ENCODE peak calls at places on chromosomes 12 and 14, in six cellular contexts. H is breast epithelium; O is activated CD4-positive, alpha-beta memory T cell treated with anti-CD3 and anti-CD28 coated beads, Interleukin-2, amount 10 ng/mL, durations not matched to agents 7 days and 5 days; N is RPMI7951; X is activated T-cell treated with anti-CD3 and anti-CD28 coated beads for 24 hours; S is stimulated activated CD8-positive, alpha-beta memory T cell treated with anti-CD3 and anti-CD28 coated beads, Interleukin-2, amount 100 ng/mL, for 1 hour. T is an unnamed sample.

GRCh38 chr12:120234643-120235368 is 30.7 kb downstream of the PXN start:
- DNase-seq in H (peak; percentile 88), O (no peak), N (peak; percentile 97), X (no peak), S (no peak), T (peak; percentile 95)

GRCh38 chr14:54435500-54435981 is 5.6 kb downstream of the CNIH1 start:
- DNase-seq in H (no peak), O (no peak), N (peak; percentile 65), X (no peak), S (no peak), T (no peak)

GRCh38 chr14:105865904-105866840 is 339.8 kb downstream of the TMEM121 start:
- DNase-seq in H (no peak), O (peak; percentile 15), N (no peak), X (no peak), S (no peak), T (peak; percentile 57)

GRCh38 chr12:100789146-100789545 is 5.4 kb upstream of the ANO4 start:
- DNase-seq in H (no peak), O (no peak), N (no peak), X (no peak), S (no peak), T (no peak)

GRCh38 chr12:29711381-29711780 is 72.4 kb downstream of the TMTC1 start:
- DNase-seq in H (no peak), O (no peak), N (no peak), X (no peak), S (no peak), T (no peak)

GRCh38 chr12:79360936-79361335 is 329.8 kb downstream of the PAWR start:
- DNase-seq in H (no peak), O (no peak), N (no peak), X (no peak), S (no peak), T (no peak)

GRCh38 chr12:62720661-62721330 is 214.2 kb downstream of the PPM1H start:
- DNase-seq in H (peak; percentile 39), O (no peak), N (peak; percentile 47), X (no peak), S (no peak), T (no peak)

GRCh38 chr12:55720071-55720564 is at the start of gene RDH5:
- DNase-seq in H (peak; percentile 76), O (no peak), N (peak; percentile 77), X (no peak), S (no peak), T (peak; percentile 95)

GRCh38 chr14:104049576-104050240 is 35.8 kb upstream of the ASPG start:
- DNase-seq in H (no peak), O (no peak), N (no peak), X (no peak), S (no peak), T (no peak)

GRCh38 chr12:66323017-66323416 is 20.7 kb downstream of the HELB start:
- DNase-seq in H (no peak), O (no peak), N (no peak), X (no peak), S (no peak), T (no peak)

GRCh38 chr14:29282169-29282568 is 515.6 kb downstream of the FOXG1 start:
- DNase-seq in H (no peak), O (no peak), N (no peak), X (no peak), S (no peak), T (no peak)

GRCh38 chr14:102870994-102871831 is 51.2 kb upstream of the AMN start:
- DNase-seq in H (no peak), O (no peak), N (no peak), X (no peak), S (no peak), T (peak; percentile 0)

GRCh38 chr12:111455448-111456320 is 50.0 kb downstream of the SH2B3 start:
- DNase-seq in H (peak; percentile 5), O (no peak), N (peak; percentile 73), X (no peak), S (no peak), T (no peak)

GRCh38 chr12:4421590-4422031 is 24.0 kb downstream of the FGF6 start:
- DNase-seq in H (no peak), O (no peak), N (peak; percentile 16), X (no peak), S (no peak), T (no peak)

GRCh38 chr12:123478762-123479161 is 20.8 kb downstream of the SNRNP35 start:
- DNase-seq in H (no peak), O (no peak), N (peak; percentile 80), X (no peak), S (no peak), T (peak; percentile 92)

GRCh38 chr12:124458220-124458991 is 109.0 kb downstream of the NCOR2 start:
- DNase-seq in H (no peak), O (no peak), N (no peak), X (no peak), S (no peak), T (no peak)

GRCh38 chr14:61184117-61184516 is 97.0 kb downstream of the TMEM30B start:
- DNase-seq in H (no peak), O (no peak), N (peak; percentile 93), X (no peak), S (no peak), T (no peak)

GRCh38 chr12:41521872-41522379 is 333.8 kb downstream of the PDZRN4 start:
- DNase-seq in H (no peak), O (no peak), N (peak; percentile 71), X (no peak), S (no peak), T (no peak)

GRCh38 chr12:62758216-62758615 is 176.7 kb downstream of the PPM1H start:
- DNase-seq in H (no peak), O (no peak), N (peak; percentile 77), X (no peak), S (no peak), T (no peak)

GRCh38 chr12:96989916-96990315 is 82.9 kb downstream of the NEDD1 start:
- DNase-seq in H (no peak), O (no peak), N (no peak), X (no peak), S (no peak), T (no peak)

GRCh38 chr12:109946505-109946904 is 46.4 kb downstream of the TCHP start:
- DNase-seq in H (no peak), O (no peak), N (no peak), X (no peak), S (no peak), T (no peak)

GRCh38 chr12:124637586-124637985 is 70.2 kb upstream of the NCOR2 start:
- DNase-seq in H (peak; percentile 71), O (no peak), N (no peak), X (no peak), S (no peak), T (no peak)

GRCh38 chr14:60724080-60724618 is at the start of gene SIX4:
- DNase-seq in H (peak; percentile 67), O (peak; percentile 29), N (peak; percentile 77), X (no peak), S (no peak), T (peak; percentile 83)

GRCh38 chr14:65471038-65471878 is 58.7 kb downstream of the FUT8 start:
- DNase-seq in H (no peak), O (no peak), N (no peak), X (no peak), S (no peak), T (no peak)

GRCh38 chr14:89493406-89493805 is 76.4 kb upstream of the FOXN3 start:
- DNase-seq in H (no peak), O (no peak), N (no peak), X (no peak), S (no peak), T (no peak)

GRCh38 chr12:21971344-21971743 is 30.1 kb upstream of the ABCC9 start:
- DNase-seq in H (no peak), O (no peak), N (no peak), X (no peak), S (no peak), T (no peak)

GRCh38 chr14:68822132-68822651 is 29.3 kb upstream of the ZFP36L1 start:
- DNase-seq in H (peak; percentile 10), O (no peak), N (no peak), X (no peak), S (no peak), T (no peak)

GRCh38 chr14:96592591-96593388 is 90.6 kb downstream of the PAPOLA start:
- DNase-seq in H (no peak), O (peak; percentile 74), N (no peak), X (peak; percentile 40), S (peak; percentile 24), T (no peak)

GRCh38 chr14:56661478-56661877 is 81.9 kb downstream of the TMEM260 start:
- DNase-seq in H (no peak), O (no peak), N (no peak), X (no peak), S (no peak), T (no peak)

GRCh38 chr12:24012528-24012927 is 63.1 kb upstream of the SOX5 start:
- DNase-seq in H (no peak), O (no peak), N (no peak), X (no peak), S (no peak), T (no peak)

GRCh38 chr14:80940146-80940545 is 1.4 kb downstream of the CEP128 start:
- DNase-seq in H (no peak), O (no peak), N (peak; percentile 43), X (no peak), S (no peak), T (no peak)

GRCh38 chr14:39034481-39035296 is 68.3 kb downstream of the SEC23A start:
- DNase-seq in H (no peak), O (no peak), N (no peak), X (no peak), S (no peak), T (no peak)

GRCh38 chr14:92540472-92541048 is 27.0 kb downstream of the RIN3 start:
- DNase-seq in H (peak; percentile 88), O (no peak), N (peak; percentile 98), X (no peak), S (no peak), T (peak; percentile 78)

GRCh38 chr14:92726135-92726932 is 22.1 kb downstream of the LGMN start:
- DNase-seq in H (peak; percentile 55), O (peak; percentile 72), N (peak; percentile 84), X (no peak), S (no peak), T (peak; percentile 87)

GRCh38 chr12:21330682-21331253 is 3.9 kb downstream of the SLCO1A2 start:
- DNase-seq in H (no peak), O (no peak), N (peak; percentile 10), X (no peak), S (no peak), T (no peak)

GRCh38 chr14:99575043-99576023 is 28.7 kb downstream of the CCDC85C start:
- DNase-seq in H (peak; percentile 74), O (no peak), N (peak; percentile 28), X (no peak), S (no peak), T (no peak)

GRCh38 chr12:55705802-55706402 is 1.8 kb downstream of the ITGA7 start:
- DNase-seq in H (no peak), O (no peak), N (no peak), X (no peak), S (no peak), T (no peak)

GRCh38 chr12:2693204-2693860 is 101.4 kb upstream of the FKBP4 start:
- DNase-seq in H (no peak), O (no peak), N (no peak), X (no peak), S (no peak), T (no peak)

GRCh38 chr14:104694991-104695659 is 5.7 kb downstream of the INF2 start:
- DNase-seq in H (no peak), O (peak; percentile 74), N (no peak), X (no peak), S (no peak), T (no peak)

T was measured in ascending aorta.